ENCODE peak calls at places on chromosomes 1 and 21, in four cellular contexts. Q is GM23248; G is NCI-H524; J is stimulated activated CD4-positive, alpha-beta T cell treated with anti-CD3 and anti-CD28 coated beads, Interleukin-4, amount 100 ng/mL, for 48 hours. T is an unnamed sample.

GRCh38 chr21:35206141-35207125 is 157.3 kb upstream of the RUNX1 start:
- DNase-seq in Q (no peak), G (no peak), J (no peak), T (peak)

GRCh38 chr1:206655471-206655882 is 20.1 kb downstream of the DYRK3 start:
- DNase-seq in Q (no peak), G (peak), J (no peak), T (no peak)

GRCh38 chr1:161801955-161802354 is 35.8 kb downstream of the ATF6 start:
- DNase-seq in Q (no peak), G (no peak), J (no peak), T (no peak)

GRCh38 chr21:45581322-45581712 is 39.1 kb upstream of the SLC19A1 start:
- DNase-seq in Q (no peak), G (no peak), J (no peak), T (no peak)

GRCh38 chr1:27774654-27775053 is 1.6 kb downstream of the STX12 start:
- DNase-seq in Q (no peak), G (no peak), J (no peak), T (no peak)

GRCh38 chr21:42319851-42320602 is 4.8 kb upstream of the TFF3 start:
- DNase-seq in Q (no peak), G (peak), J (no peak), T (peak)

GRCh38 chr1:236862615-236863211 is 67.6 kb downstream of the MTR start:
- DNase-seq in Q (peak), G (no peak), J (no peak), T (no peak)

GRCh38 chr1:115210302-115210711 is 121.0 kb upstream of the TSPAN2 start:
- DNase-seq in Q (peak), G (no peak), J (no peak), T (peak)

GRCh38 chr1:209628618-209629299 is 23.5 kb downstream of the LAMB3 start:
- DNase-seq in Q (no peak), G (no peak), J (no peak), T (no peak)

GRCh38 chr1:150083907-150084306 is 16.3 kb downstream of the VPS45 start:
- DNase-seq in Q (peak), G (no peak), J (no peak), T (no peak)

GRCh38 chr1:166789286-166789685 is 50.0 kb upstream of the POGK start:
- DNase-seq in Q (no peak), G (no peak), J (no peak), T (no peak)

GRCh38 chr1:167861664-167862381 is 52.1 kb downstream of the ADCY10 start:
- DNase-seq in Q (no peak), G (no peak), J (no peak), T (no peak)

GRCh38 chr1:27403065-27403726 is 10.8 kb downstream of the GPR3 start:
- DNase-seq in Q (peak), G (peak), J (no peak), T (peak)

GRCh38 chr1:911875-912739 is 11.6 kb upstream of the SAMD11 start:
- DNase-seq in Q (no peak), G (no peak), J (no peak), T (no peak)

GRCh38 chr1:162218975-162219374 is 149.5 kb downstream of the NOS1AP start:
- DNase-seq in Q (no peak), G (peak), J (no peak), T (no peak)

GRCh38 chr1:177442580-177442979 is 271.8 kb downstream of the BRINP2 start:
- DNase-seq in Q (no peak), G (peak), J (no peak), T (peak)

GRCh38 chr1:36924282-36924791 is 110.0 kb downstream of the GRIK3 start:
- DNase-seq in Q (peak), G (peak), J (peak), T (peak)

GRCh38 chr1:30283199-30283962 is 440.0 kb downstream of the MATN1 start:
- DNase-seq in Q (no peak), G (no peak), J (no peak), T (no peak)

GRCh38 chr1:3436451-3436850 is 18.0 kb upstream of the ARHGEF16 start:
- DNase-seq in Q (no peak), G (no peak), J (no peak), T (no peak)

GRCh38 chr21:34775793-34776192 is 107.0 kb downstream of the CLIC6 start:
- DNase-seq in Q (no peak), G (no peak), J (no peak), T (peak)

GRCh38 chr21:36753556-36753955 is 54.6 kb downstream of the SIM2 start:
- DNase-seq in Q (peak), G (no peak), J (no peak), T (peak)

GRCh38 chr1:157045251-157046218 is at the start of gene ARHGEF11:
- DNase-seq in Q (peak), G (peak), J (no peak), T (peak)

GRCh38 chr1:22450421-22451021 is 1.1 kb upstream of the ZBTB40 start:
- DNase-seq in Q (no peak), G (peak), J (no peak), T (no peak)

GRCh38 chr1:29333008-29333407 is 96.7 kb downstream of the PTPRU start:
- DNase-seq in Q (no peak), G (no peak), J (no peak), T (no peak)

GRCh38 chr1:89794406-89794805 is 26.4 kb upstream of the LRRC8D start:
- DNase-seq in Q (peak), G (no peak), J (no peak), T (no peak)

GRCh38 chr1:169108897-169109560 is 2.5 kb downstream of the ATP1B1 start:
- DNase-seq in Q (no peak), G (peak), J (no peak), T (no peak)

GRCh38 chr1:17251699-17252376 is 2.9 kb downstream of the PADI3 start:
- DNase-seq in Q (peak), G (no peak), J (no peak), T (no peak)

GRCh38 chr1:168465942-168466702 is 77.7 kb downstream of the XCL2 start:
- DNase-seq in Q (no peak), G (peak), J (peak), T (no peak)

GRCh38 chr1:64856564-64856963 is 109.8 kb downstream of the JAK1 start:
- DNase-seq in Q (no peak), G (peak), J (no peak), T (no peak)

GRCh38 chr1:200903793-200904192 is 9.1 kb downstream of the INAVA start:
- DNase-seq in Q (no peak), G (no peak), J (no peak), T (no peak)

GRCh38 chr1:52552236-52552504 is 722 bp downstream of the TUT4 start:
- DNase-seq in Q (peak), G (peak), J (peak), T (peak)

GRCh38 chr1:8427493-8427892 is 109.6 kb downstream of the SLC45A1 start:
- DNase-seq in Q (no peak), G (peak), J (no peak), T (no peak)

GRCh38 chr1:208235356-208235982 is 8.7 kb downstream of the PLXNA2 start:
- DNase-seq in Q (no peak), G (no peak), J (no peak), T (no peak)